ENCODE peak calls at places on chromosomes 3 and 15, in nine cellular contexts. X, U, G, F, O, L, T, B and Q are unnamed samples.

GRCh38 chr15:55846108-55846707 is 103.3 kb upstream of the PRTG start:
- DNase-seq in G (peak), T (peak), F (no peak), O (no peak), L (peak), U (peak), X (peak), B (peak), Q (peak)

GRCh38 chr15:34341922-34342736 is 807 bp downstream of the NOP10 start:
- DNase-seq in F (no peak), B (no peak), L (no peak), X (no peak), T (no peak), G (peak), U (no peak), O (no peak), Q (no peak)

GRCh38 chr15:41341519-41341918 is 8.8 kb downstream of the NUSAP1 start:
- DNase-seq in L (no peak), X (no peak), G (no peak), F (no peak), B (no peak), O (no peak), U (no peak), T (no peak), Q (no peak)

GRCh38 chr3:127820221-127820870 is 2.0 kb downstream of the MGLL start:
- DNase-seq in X (peak), B (no peak), O (no peak), F (peak), L (no peak), U (no peak), G (no peak), T (peak), Q (no peak)

GRCh38 chr3:48011771-48012170 is 4.4 kb downstream of the MAP4 start:
- DNase-seq in L (no peak), U (no peak), X (no peak), B (no peak), G (no peak), O (no peak), T (no peak), F (no peak), Q (no peak)

GRCh38 chr3:194967126-194968117 is 281.7 kb downstream of the FAM43A start:
- DNase-seq in O (no peak), G (no peak), B (no peak), T (no peak), U (no peak), L (no peak), X (no peak), F (no peak), Q (no peak)

GRCh38 chr3:141414141-141414689 is 45.9 kb downstream of the ZBTB38 start:
- DNase-seq in F (no peak), X (no peak), G (peak), B (peak), L (no peak), O (no peak), T (no peak), U (no peak), Q (no peak)

GRCh38 chr15:69090197-69090948 is 70.1 kb upstream of the GLCE start:
- DNase-seq in G (no peak), F (no peak), O (no peak), X (no peak), U (no peak), B (peak), T (peak), L (peak), Q (no peak)

GRCh38 chr15:55389276-55389631 is 18.9 kb downstream of the CCPG1 start:
- DNase-seq in T (peak), G (no peak), F (no peak), O (no peak), X (no peak), B (no peak), U (no peak), L (no peak), Q (no peak)

GRCh38 chr3:183454064-183454463 is 25.6 kb upstream of the MCF2L2 start:
- DNase-seq in F (no peak), U (no peak), X (no peak), O (no peak), T (no peak), G (no peak), B (no peak), L (no peak), Q (no peak)

GRCh38 chr3:127690106-127690505 is 17.4 kb downstream of the ABTB1 start:
- DNase-seq in X (no peak), F (peak), T (peak), U (no peak), G (no peak), B (peak), L (no peak), O (peak), Q (no peak)

GRCh38 chr3:98964784-98965183 is 63.3 kb upstream of the DCBLD2 start:
- DNase-seq in U (no peak), T (no peak), O (no peak), G (no peak), F (no peak), L (no peak), B (no peak), X (no peak), Q (no peak)

GRCh38 chr15:63190993-63191392 is 1.6 kb downstream of the RAB8B start:
- DNase-seq in B (no peak), U (no peak), X (no peak), T (peak), G (no peak), F (no peak), L (no peak), O (no peak), Q (no peak)

GRCh38 chr3:99774467-99774866 is 43.2 kb upstream of the CMSS1 start:
- DNase-seq in G (no peak), B (no peak), F (no peak), L (no peak), U (no peak), O (no peak), T (peak), X (peak), Q (no peak)

GRCh38 chr15:93476491-93477176 is 387.6 kb upstream of the RGMA start:
- DNase-seq in X (no peak), F (no peak), U (no peak), L (no peak), O (no peak), T (no peak), B (no peak), G (no peak), Q (no peak)